ENCODE peak calls at places on chromosomes 16 and 17, in six cellular contexts. U is kidney epithelial cell, L is RCC 7860, Z is COLO829, J is psoas muscle, W is gastrocnemius medialis. I is an unnamed sample.

GRCh38 chr17:61997649-61998048 is 67.4 kb downstream of the MED13 start:
- DNase-seq in U (no peak), L (no peak), Z (no peak), J (no peak), W (no peak), I (peak)

GRCh38 chr16:55824473-55824872 is 8.4 kb downstream of the CES1 start:
- DNase-seq in U (no peak), L (no peak), Z (no peak), J (no peak), W (no peak), I (no peak)

GRCh38 chr17:49003557-49004511 is 6.6 kb downstream of the IGF2BP1 start:
- DNase-seq in U (no peak), L (no peak), Z (no peak), J (no peak), W (no peak), I (peak)

GRCh38 chr17:47223007-47223406 is 13.9 kb downstream of the MYL4 start:
- DNase-seq in U (no peak), L (no peak), Z (no peak), J (no peak), W (no peak), I (no peak)

GRCh38 chr16:53510704-53511070 is 7.7 kb upstream of the AKTIP start:
- DNase-seq in U (no peak), L (no peak), Z (no peak), J (no peak), W (no peak), I (no peak)

GRCh38 chr16:69798466-69798865 is 36.3 kb downstream of the WWP2 start:
- DNase-seq in U (no peak), L (no peak), Z (no peak), J (no peak), W (no peak), I (peak)

GRCh38 chr16:60727856-60728255 is 1308.4 kb downstream of the CDH8 start:
- DNase-seq in U (no peak), L (no peak), Z (no peak), J (no peak), W (no peak), I (no peak)

GRCh38 chr17:47223460-47223859 is 14.3 kb downstream of the MYL4 start:
- DNase-seq in U (no peak), L (no peak), Z (no peak), J (no peak), W (no peak), I (no peak)

GRCh38 chr16:20928774-20929411 is 28.3 kb downstream of the LYRM1 start:
- DNase-seq in U (no peak), L (no peak), Z (no peak), J (no peak), W (no peak), I (no peak)

GRCh38 chr16:74700206-74701040 is at the start of gene MLKL:
- DNase-seq in U (peak), L (peak), Z (no peak), J (peak), W (peak), I (peak)

GRCh38 chr16:66845791-66846221 is 1.6 kb downstream of the CA7 start:
- DNase-seq in U (no peak), L (no peak), Z (no peak), J (no peak), W (no peak), I (no peak)